ENCODE peak calls at places on chromosome 10, in ten cellular contexts. Y is HCT116, R is IMR-90, I is A549, C is GM12878, D is heart left ventricle, T is upper lobe of left lung, V is gastrocnemius medialis, S is body of pancreas, F is HepG2. Z is an unnamed sample.
A peak's percentile ranks its signal among the peaks of the same experiment; 100 is the strongest.

GRCh38 chr10:60800918-60801317 is 22.6 kb downstream of the CDK1 start:
- ATAC-seq in F (peak; percentile 53), D (no peak), C (no peak), V (no peak), T (no peak), Y (no peak), S (no peak), I (no peak), R (no peak), Z (no peak)

GRCh38 chr10:102752934-102753664 is 9.4 kb downstream of the WBP1L start:
- ATAC-seq in I (peak; percentile 98), S (peak; percentile 66), R (peak; percentile 77), V (peak; percentile 73), C (peak; percentile 95), F (peak; percentile 96), Y (peak; percentile 95), T (peak; percentile 60), D (peak; percentile 68), Z (peak; percentile 71)

GRCh38 chr10:79077488-79078173 is 8.9 kb downstream of the ZMIZ1 start:
- ATAC-seq in C (no peak), I (no peak), T (no peak), R (no peak), V (no peak), F (peak; percentile 2), S (no peak), D (no peak), Y (no peak), Z (no peak)

GRCh38 chr10:70477661-70478162 is 855 bp upstream of the PALD1 start:
- ATAC-seq in Y (peak; percentile 48), V (no peak), S (peak; percentile 15), C (peak; percentile 58), I (no peak), F (peak; percentile 8), R (no peak), D (no peak), T (no peak), Z (peak; percentile 18)

GRCh38 chr10:72038458-72039001 is 49.8 kb downstream of the SPOCK2 start:
- ATAC-seq in R (peak; percentile 64), I (no peak), Y (peak; percentile 46), F (peak; percentile 32), V (no peak), S (no peak), T (no peak), C (no peak), D (no peak), Z (no peak)

GRCh38 chr10:53441804-53442203 is 669.2 kb upstream of the MBL2 start:
- ATAC-seq in D (no peak), I (no peak), T (no peak), Y (no peak), V (no peak), S (no peak), C (no peak), R (no peak), F (no peak), Z (no peak)

GRCh38 chr10:67861750-67862460 is 22.6 kb upstream of the SIRT1 start:
- ATAC-seq in Y (no peak), R (peak; percentile 32), V (no peak), S (no peak), D (no peak), I (no peak), C (peak; percentile 18), T (no peak), F (peak; percentile 55), Z (no peak)

GRCh38 chr10:8315619-8316021 is 261.1 kb downstream of the GATA3 start:
- ATAC-seq in Y (no peak), I (no peak), D (no peak), V (no peak), R (no peak), C (peak; percentile 54), T (no peak), S (no peak), F (no peak), Z (no peak)

GRCh38 chr10:131848741-131849590 is 51.8 kb upstream of the PPP2R2D start:
- ATAC-seq in T (no peak), C (no peak), R (no peak), D (no peak), S (no peak), I (no peak), F (no peak), V (no peak), Y (no peak), Z (no peak)

GRCh38 chr10:84783386-84783785 is 455.0 kb downstream of the CCSER2 start:
- ATAC-seq in D (no peak), R (no peak), C (peak; percentile 87), S (peak; percentile 58), I (peak; percentile 68), F (peak; percentile 92), Y (peak; percentile 89), V (no peak), T (peak; percentile 70), Z (no peak)

GRCh38 chr10:73263948-73264347 is 11.5 kb upstream of the MRPS16 start:
- ATAC-seq in V (no peak), I (peak; percentile 45), T (no peak), C (peak; percentile 52), S (no peak), Y (peak; percentile 35), D (no peak), F (no peak), R (peak; percentile 29), Z (no peak)

GRCh38 chr10:44965651-44966097 is 6.1 kb downstream of the RASSF4 start:
- ATAC-seq in S (no peak), D (no peak), V (peak; percentile 38), F (no peak), R (no peak), Y (no peak), C (peak; percentile 49), T (no peak), I (no peak), Z (no peak)
- TF ChIP-seq POLR2A in S (no peak), D (no peak), V (no peak), F (no peak), R (no peak), Y (no peak), C (peak; percentile 37), T (no peak), I (no peak), Z (no peak)

DNA sequence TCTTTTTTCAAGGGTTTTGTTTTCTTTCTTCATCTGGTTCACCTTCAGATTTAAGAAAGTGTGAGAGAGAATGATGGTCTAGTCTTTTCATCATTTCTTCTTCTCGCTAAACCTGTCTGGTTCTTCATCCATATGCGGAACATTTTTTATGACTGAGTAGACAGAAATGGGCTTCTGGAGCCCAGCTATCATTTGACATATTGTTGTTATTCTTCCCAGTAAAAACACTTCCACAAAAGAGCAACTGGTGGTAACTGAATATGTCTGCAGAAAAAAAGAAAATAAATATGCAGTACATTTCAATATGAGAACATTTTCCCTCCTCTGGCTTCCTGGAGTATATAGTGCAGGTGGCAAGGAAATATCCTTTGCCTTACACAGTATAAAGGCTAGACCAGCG is 209.5 kb downstream of the JCAD start:
- ATAC-seq in F (no peak), Y (no peak), S (no peak), C (no peak), I (no peak), R (peak; percentile 57), D (no peak), V (no peak), T (no peak), Z (no peak)
- H3K4me3 ChIP-seq in F (no peak overlapping the region), Y (no peak overlapping the region), S (no peak overlapping the region), C (no peak overlapping the region), I (no peak overlapping the region), R (peak overlapping the region; percentile 23), D (no peak overlapping the region), V (no peak overlapping the region), T (no peak overlapping the region), Z (no peak overlapping the region)

GRCh38 chr10:6088721-6089333 is at the start of gene RBM17:
- ATAC-seq in Y (peak; percentile 88), S (peak; percentile 96), C (peak; percentile 88), I (peak; percentile 85), R (peak; percentile 96), T (peak; percentile 97), D (peak; percentile 71), V (peak; percentile 86), F (peak; percentile 90), Z (peak; percentile 96)
- TF ChIP-seq POLR2A in Y (peak; percentile 68), S (no peak), C (peak; percentile 85), I (peak; percentile 59), R (peak; percentile 50), T (peak; percentile 69), D (no peak), V (peak; percentile 87), F (peak; percentile 66), Z (peak; percentile 83)

GRCh38 chr10:21501109-21501508 is 24.4 kb downstream of the SKIDA1 start:
- ATAC-seq in F (no peak), R (no peak), S (no peak), C (no peak), Y (no peak), V (no peak), I (no peak), T (no peak), D (no peak), Z (no peak)

GRCh38 chr10:21499580-21499909 is 25.9 kb downstream of the SKIDA1 start:
- ATAC-seq in V (no peak), D (no peak), I (no peak), C (no peak), Y (no peak), F (no peak), R (no peak), S (no peak), T (no peak), Z (no peak)

GRCh38 chr10:21500578-21500910 is 24.9 kb downstream of the SKIDA1 start:
- ATAC-seq in S (no peak), T (no peak), R (no peak), F (no peak), V (no peak), D (no peak), C (no peak), I (no peak), Y (no peak), Z (no peak)

GRCh38 chr10:21498977-21499376 is 26.5 kb downstream of the SKIDA1 start:
- ATAC-seq in I (no peak), T (no peak), R (no peak), F (no peak), S (no peak), V (no peak), D (no peak), Y (no peak), C (no peak), Z (no peak)

DNA sequence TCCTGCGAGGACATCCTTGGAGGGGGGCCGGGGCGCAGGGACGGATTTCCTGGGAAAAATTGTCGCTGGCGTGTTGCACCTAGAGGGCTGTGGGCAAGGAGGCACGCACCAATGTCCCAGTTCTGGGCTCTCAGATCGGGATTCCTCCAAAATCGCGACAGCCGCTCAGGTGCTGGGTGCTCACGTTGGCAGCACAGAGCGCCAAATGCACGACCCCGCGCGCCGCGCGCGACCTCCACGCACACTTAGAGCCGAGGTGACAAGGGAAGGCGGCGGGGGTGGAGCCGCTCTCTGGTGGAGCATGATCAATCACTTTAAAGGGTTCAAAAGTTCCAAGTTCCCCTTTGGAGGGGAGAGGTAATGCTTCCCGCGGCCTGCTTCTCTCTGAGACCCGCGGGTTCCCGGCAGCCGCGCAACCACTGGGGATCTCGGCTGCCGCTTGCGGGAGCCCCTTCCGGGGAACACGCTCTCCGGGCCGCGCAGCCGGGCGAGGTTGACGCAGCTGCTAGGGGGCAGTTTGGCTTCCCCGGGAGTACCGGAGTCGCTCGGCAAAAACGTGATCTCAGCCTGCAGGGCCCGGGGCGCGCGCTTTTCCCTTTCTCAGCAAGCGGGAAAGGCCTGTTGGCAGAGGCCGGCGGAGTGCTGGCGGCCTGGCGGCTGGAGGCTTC is 25.4 kb downstream of the SKIDA1 start:
- ATAC-seq in T (no peak), I (no peak), Y (no peak), F (no peak), R (no peak), C (no peak), S (no peak), D (no peak), V (no peak), Z (no peak)
- H3K4me3 ChIP-seq in T (peak overlapping the region; percentile 1), I (no peak overlapping the region), Y (no peak overlapping the region), F (no peak overlapping the region), R (no peak overlapping the region), C (no peak overlapping the region), S (no peak overlapping the region), D (peak overlapping the region; percentile 11), V (peak overlapping the region; percentile 39), Z (no peak overlapping the region)

Z was measured in gastroesophageal sphincter.